ENCODE peak calls at places on chromosome X, in ten cellular contexts. Y is type B pancreatic cell, K is Calu3, T is ovary, O is foreskin fibroblast, U is fibroblast of lung, A is endothelial cell, H is activated B cell treated with CpG ODN at 0.5 μM for 24 hours, F is mesothelial cell of epicardium, L is fibroblast of the aortic adventitia. S is an unnamed sample.

GRCh38 chrX:2243913-2244460 is 256.8 kb downstream of the DHRSX start:
- DNase-seq in T (no peak), U (peak; percentile 47), O (peak; percentile 59), L (no peak), F (no peak), Y (no peak), A (no peak), H (no peak), K (no peak), S (no peak)

GRCh38 chrX:53288173-53288572 is 6.8 kb upstream of the IQSEC2 start:
- DNase-seq in U (peak; percentile 11), Y (no peak), O (peak; percentile 7), L (no peak), T (no peak), A (no peak), F (no peak), K (no peak), H (no peak), S (peak; percentile 54)

GRCh38 chrX:1411331-1411730 is 19.4 kb upstream of the SLC25A6 start:
- DNase-seq in U (no peak), Y (no peak), T (no peak), L (no peak), F (no peak), H (no peak), A (no peak), O (no peak), K (no peak), S (no peak)

GRCh38 chrX:15515931-15516330 is 15.3 kb downstream of the BMX start:
- DNase-seq in U (no peak), H (no peak), O (no peak), Y (no peak), L (no peak), T (no peak), A (peak; percentile 16), K (no peak), F (no peak), S (no peak)

GRCh38 chrX:41180194-41180902 is 95.1 kb downstream of the USP9X start:
- DNase-seq in Y (no peak), K (peak; percentile 39), A (peak; percentile 28), U (peak; percentile 70), T (peak; percentile 32), L (peak; percentile 75), O (peak; percentile 48), F (no peak), H (no peak), S (no peak)

GRCh38 chrX:12895856-12896255 is 10.6 kb upstream of the TLR8 start:
- DNase-seq in O (no peak), U (no peak), Y (no peak), F (no peak), H (no peak), K (no peak), A (no peak), L (peak; percentile 46), T (no peak), S (no peak)

GRCh38 chrX:136199365-136199764 is 51.8 kb downstream of the MAP7D3 start:
- DNase-seq in F (no peak), U (peak; percentile 56), K (no peak), A (no peak), H (no peak), Y (no peak), L (no peak), O (no peak), T (no peak), S (no peak)

GRCh38 chrX:28010875-28011274 is 29.6 kb upstream of the DCAF8L1 start:
- DNase-seq in Y (no peak), O (no peak), A (no peak), K (no peak), H (no peak), L (no peak), U (no peak), F (no peak), T (no peak), S (no peak)

GRCh38 chrX:148448686-148449085 is 51.7 kb upstream of the AFF2 start:
- DNase-seq in O (no peak), L (no peak), H (no peak), K (no peak), Y (no peak), U (no peak), F (no peak), T (no peak), A (no peak), S (no peak)

GRCh38 chrX:2351999-2352995 is 148.5 kb downstream of the DHRSX start:
- DNase-seq in T (no peak), F (no peak), Y (no peak), A (no peak), K (no peak), U (peak; percentile 88), O (peak; percentile 97), H (no peak), L (peak; percentile 77), S (no peak)

GRCh38 chrX:24761306-24761705 is 67.6 kb downstream of the POLA1 start:
- DNase-seq in T (no peak), L (peak; percentile 35), K (no peak), F (no peak), A (no peak), U (peak; percentile 35), O (no peak), Y (no peak), H (no peak), S (no peak)

GRCh38 chrX:100830547-100830946 is 10.4 kb downstream of the CSTF2 start:
- DNase-seq in K (no peak), O (no peak), U (no peak), L (no peak), Y (no peak), F (no peak), T (no peak), A (no peak), H (no peak), S (no peak)

DNA sequence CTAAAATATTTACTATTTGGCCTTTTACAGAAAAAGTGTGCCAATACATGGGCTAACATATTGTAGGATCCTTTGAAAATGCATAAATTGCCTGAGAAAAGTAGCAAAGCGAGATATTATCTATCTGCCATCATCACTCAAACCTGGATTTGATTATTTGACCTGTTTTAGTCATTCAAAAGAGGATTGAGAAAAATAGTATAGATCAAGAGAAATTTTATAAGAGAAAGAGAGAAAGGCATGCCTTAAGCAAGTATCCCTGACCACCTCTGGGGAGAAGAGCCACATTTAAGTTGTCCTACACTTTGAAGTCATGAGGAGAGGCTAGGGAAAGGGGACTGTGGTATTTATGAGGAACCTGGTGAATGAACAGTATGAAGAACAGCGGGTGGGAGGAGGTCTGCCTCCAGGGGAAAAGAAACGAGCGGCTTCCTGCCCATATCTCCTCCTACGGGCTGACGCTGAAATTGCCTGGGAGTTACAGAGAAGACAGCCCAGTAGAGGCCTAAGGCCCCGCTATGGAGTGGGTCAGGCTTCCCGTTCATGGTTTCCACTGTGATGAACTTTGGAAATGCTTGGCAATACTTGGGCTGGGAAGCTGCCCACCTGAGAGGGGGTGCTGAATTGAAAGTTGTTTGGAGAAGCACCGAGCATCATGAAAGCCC is 106.8 kb upstream of the ACSL4 start:
- DNase-seq in T (no peak), L (peak; percentile 26), A (no peak), K (no peak), U (no peak), H (no peak), Y (no peak), F (no peak), O (no peak), S (peak; percentile 48)
- TF ChIP-seq CTCF in T (no peak), L (no peak), A (no peak), K (no peak), U (no peak), H (no peak), Y (peak; percentile 57), F (no peak), O (peak; percentile 15), S (peak; percentile 14)

DNA sequence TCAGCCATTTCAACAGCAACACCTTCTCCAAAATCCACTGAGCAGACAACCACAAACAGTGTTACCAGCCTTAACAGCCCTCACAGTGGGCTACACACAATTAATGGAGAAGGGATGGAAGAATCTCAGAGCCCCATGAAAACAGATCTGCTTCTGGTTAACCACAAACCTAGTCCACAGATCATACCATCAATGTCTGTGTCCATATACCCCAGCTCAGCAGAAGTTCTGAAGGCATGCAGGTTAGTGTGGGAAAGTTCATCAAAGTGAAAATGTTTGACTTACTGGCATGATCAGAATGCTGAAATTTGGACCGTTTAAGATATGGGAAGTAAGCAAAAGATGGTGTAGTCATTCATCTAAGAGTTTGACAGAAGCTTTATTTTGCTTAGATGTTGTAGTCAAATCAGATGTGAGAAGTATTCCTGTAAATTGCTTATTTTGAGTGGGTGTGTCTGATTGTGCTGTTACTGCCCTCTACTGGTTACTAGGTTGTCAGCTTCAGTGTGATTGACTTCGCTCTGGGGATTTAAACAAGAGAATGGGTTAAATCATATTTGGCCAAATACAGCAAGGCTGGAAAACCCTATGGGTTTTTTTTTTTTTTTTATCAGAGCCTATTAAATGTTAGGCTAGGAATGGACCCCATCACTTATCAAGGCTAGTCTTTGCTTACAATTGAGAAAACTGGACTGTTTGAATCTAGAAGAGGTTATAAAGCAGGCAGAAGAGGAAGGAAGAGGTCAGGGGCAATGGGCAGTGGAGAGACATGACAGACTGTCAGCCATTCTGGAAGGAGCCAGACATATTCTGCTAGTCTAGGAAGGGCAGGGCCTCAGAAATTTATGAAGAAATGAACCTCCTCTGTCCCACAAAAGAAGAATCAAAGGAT is 130.3 kb downstream of the DIPK2B start:
- DNase-seq in Y (no peak), A (no peak), H (no peak), T (no peak), K (peak; percentile 12), L (peak; percentile 77), O (peak; percentile 9), U (peak; percentile 69), F (no peak), S (no peak)
- TF ChIP-seq CTCF in Y (peak; percentile 74), A (peak; percentile 27), H (no peak), T (peak; percentile 14), K (peak; percentile 41), L (peak; percentile 73), O (peak; percentile 57), U (peak; percentile 63), F (peak; percentile 16), S (peak; percentile 55)

DNA sequence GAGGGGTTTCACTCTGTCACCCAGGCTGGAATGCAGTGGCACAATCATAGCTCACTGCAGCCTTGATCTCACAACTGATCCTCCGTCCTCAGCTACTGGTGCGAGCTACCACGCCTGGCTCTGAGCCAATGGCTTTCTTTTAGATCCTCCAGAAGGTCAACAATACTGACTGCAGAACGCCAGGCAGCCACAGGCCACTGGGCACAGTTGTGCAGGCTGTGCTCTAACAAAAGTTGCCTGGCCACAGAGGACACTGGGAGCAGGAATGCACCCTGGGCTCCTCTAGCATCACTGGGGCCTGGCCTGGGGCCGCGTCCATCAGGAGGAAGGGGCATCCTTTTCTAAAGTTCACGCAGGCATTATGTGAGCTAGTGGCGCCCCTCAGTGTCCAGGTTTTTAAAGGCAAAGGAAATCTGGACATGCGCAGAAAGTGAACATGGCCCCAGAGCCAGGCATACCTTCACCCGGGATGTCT is 14.9 kb upstream of the PORCN start:
- DNase-seq in A (peak; percentile 47), U (peak; percentile 50), F (no peak), Y (no peak), H (no peak), L (peak; percentile 55), K (peak; percentile 48), O (no peak), T (no peak), S (no peak)
- TF ChIP-seq CTCF in A (no peak), U (peak; percentile 36), F (no peak), Y (peak; percentile 60), H (no peak), L (peak; percentile 37), K (peak; percentile 27), O (no peak), T (no peak), S (no peak)

DNA sequence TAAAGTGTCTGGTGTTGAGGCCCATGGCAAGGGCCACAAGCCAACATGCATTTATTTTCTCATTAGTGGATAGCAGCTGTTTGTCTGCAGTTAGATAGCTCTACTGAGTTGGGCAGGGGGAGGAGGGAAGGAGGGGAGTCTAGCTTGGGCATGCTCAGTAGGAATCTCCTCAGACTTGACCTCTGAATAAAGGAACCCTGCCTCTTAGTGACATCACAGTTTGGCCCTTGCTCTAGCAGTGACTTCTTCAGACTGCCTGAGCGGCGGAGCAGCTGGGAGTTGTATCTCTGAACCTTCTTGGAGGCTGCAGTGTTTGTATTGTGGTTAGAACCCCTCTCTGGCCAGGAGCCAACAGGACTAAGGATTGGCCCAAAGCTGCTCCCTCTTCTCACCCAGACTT is 57.4 kb downstream of the BCORL1 start:
- DNase-seq in A (no peak), U (peak; percentile 14), O (no peak), T (peak; percentile 14), K (no peak), Y (no peak), H (no peak), F (no peak), L (no peak), S (no peak)
- TF ChIP-seq CTCF in A (no peak), U (no peak), O (no peak), T (no peak), K (no peak), Y (no peak), H (no peak), F (no peak), L (no peak), S (no peak)